ENCODE peak calls at places on chromosomes 12 and 14, in ten cellular contexts. D is bronchial epithelial cell; R is psoas muscle; Y is NCI-H748 treated with DMSO at 0.1 percent for 48 hours; P is stimulated activated CD8-positive, alpha-beta memory T cell treated with anti-CD3 and anti-CD28 coated beads, Interleukin-12 subunit alpha, Interleukin-12 subunit beta, amount 100 ng/mL, for 1 hour; O is NCI-H345; T is B cell; B is kidney tubule cell; S is cardiac muscle cell; M is SW 1271. K is an unnamed sample.

GRCh38 chr14:72607386-72608125 is 286.3 kb downstream of the DPF3 start:
- DNase-seq in D (no peak), R (no peak), Y (no peak), P (no peak), O (no peak), T (no peak), B (peak), S (no peak), M (no peak), K (no peak)

GRCh38 chr12:15602051-15602672 is 187.0 kb downstream of the EPS8 start:
- DNase-seq in D (peak), R (no peak), Y (no peak), P (no peak), O (no peak), T (no peak), B (peak), S (no peak), M (no peak), K (no peak)

GRCh38 chr12:125540580-125541204 is 475.5 kb downstream of the AACS start:
- DNase-seq in D (no peak), R (no peak), Y (no peak), P (no peak), O (no peak), T (no peak), B (no peak), S (no peak), M (no peak), K (no peak)

GRCh38 chr14:90510208-90510607 is 113.4 kb downstream of the CALM1 start:
- DNase-seq in D (no peak), R (no peak), Y (no peak), P (no peak), O (peak), T (no peak), B (peak), S (no peak), M (no peak), K (peak)

GRCh38 chr14:103728721-103729120 is 13.1 kb downstream of the ZFYVE21 start:
- DNase-seq in D (peak), R (peak), Y (no peak), P (no peak), O (peak), T (no peak), B (no peak), S (no peak), M (no peak), K (no peak)

GRCh38 chr12:33988888-33989287 is 33.4 kb upstream of the ALG10 start:
- DNase-seq in D (peak), R (no peak), Y (no peak), P (no peak), O (peak), T (no peak), B (peak), S (no peak), M (no peak), K (peak)

GRCh38 chr12:13126494-13126893 is 23.0 kb upstream of the GSG1 start:
- DNase-seq in D (no peak), R (no peak), Y (no peak), P (no peak), O (no peak), T (no peak), B (no peak), S (peak), M (no peak), K (no peak)

GRCh38 chr12:4685317-4685716 is 34.9 kb upstream of the GALNT8 start:
- DNase-seq in D (no peak), R (no peak), Y (peak), P (no peak), O (no peak), T (no peak), B (no peak), S (no peak), M (no peak), K (no peak)

GRCh38 chr12:85441025-85441424 is 161.0 kb downstream of the ALX1 start:
- DNase-seq in D (no peak), R (no peak), Y (no peak), P (no peak), O (no peak), T (no peak), B (no peak), S (no peak), M (no peak), K (no peak)

GRCh38 chr12:71958457-71958856 is 19.8 kb downstream of the TPH2 start:
- DNase-seq in D (no peak), R (no peak), Y (no peak), P (no peak), O (peak), T (no peak), B (no peak), S (no peak), M (no peak), K (no peak)

GRCh38 chr12:115756271-115756670 is 521.2 kb downstream of the MED13L start:
- DNase-seq in D (no peak), R (no peak), Y (no peak), P (no peak), O (no peak), T (no peak), B (no peak), S (no peak), M (no peak), K (peak)

GRCh38 chr14:62957562-62957961 is 87.7 kb downstream of the KCNH5 start:
- DNase-seq in D (peak), R (no peak), Y (no peak), P (no peak), O (no peak), T (no peak), B (peak), S (peak), M (no peak), K (peak)

GRCh38 chr12:98653866-98654493 is 8.9 kb downstream of the APAF1 start:
- DNase-seq in D (peak), R (no peak), Y (peak), P (no peak), O (peak), T (peak), B (peak), S (peak), M (peak), K (peak)

GRCh38 chr14:52014601-52015267 is 25.4 kb downstream of the RTRAF start:
- DNase-seq in D (no peak), R (no peak), Y (no peak), P (no peak), O (no peak), T (no peak), B (no peak), S (no peak), M (no peak), K (no peak)

GRCh38 chr12:118073768-118074167 is 12.8 kb upstream of the WSB2 start:
- DNase-seq in D (no peak), R (no peak), Y (no peak), P (no peak), O (no peak), T (no peak), B (no peak), S (no peak), M (no peak), K (no peak)

GRCh38 chr14:34742509-34743115 is 28.2 kb upstream of the CFL2 start:
- DNase-seq in D (no peak), R (no peak), Y (no peak), P (no peak), O (no peak), T (no peak), B (no peak), S (no peak), M (no peak), K (no peak)

GRCh38 chr14:61419201-61419600 is 97.8 kb downstream of the PRKCH start:
- DNase-seq in D (no peak), R (no peak), Y (no peak), P (no peak), O (no peak), T (no peak), B (no peak), S (no peak), M (no peak), K (no peak)

GRCh38 chr12:106907846-106908245 is 47.9 kb upstream of the TMEM263 start:
- DNase-seq in D (no peak), R (no peak), Y (no peak), P (no peak), O (no peak), T (no peak), B (no peak), S (no peak), M (no peak), K (no peak)

GRCh38 chr14:34012978-34013713 is 62.3 kb upstream of the EGLN3 start:
- DNase-seq in D (peak), R (no peak), Y (no peak), P (no peak), O (no peak), T (peak), B (peak), S (no peak), M (no peak), K (no peak)

GRCh38 chr12:23084236-23084995 is 459.4 kb downstream of the ETNK1 start:
- DNase-seq in D (peak), R (no peak), Y (peak), P (no peak), O (peak), T (no peak), B (peak), S (peak), M (no peak), K (peak)

GRCh38 chr14:64391113-64391725 is 3.1 kb downstream of the MTHFD1 start:
- DNase-seq in D (no peak), R (no peak), Y (no peak), P (no peak), O (no peak), T (no peak), B (no peak), S (no peak), M (no peak), K (no peak)

GRCh38 chr12:117076410-117077372 is 22.5 kb downstream of the TESC start:
- DNase-seq in D (peak), R (no peak), Y (no peak), P (no peak), O (no peak), T (no peak), B (peak), S (no peak), M (no peak), K (peak)

GRCh38 chr14:105058521-105059034 is 6.7 kb downstream of the GPR132 start:
- DNase-seq in D (no peak), R (peak), Y (no peak), P (no peak), O (no peak), T (peak), B (no peak), S (no peak), M (no peak), K (no peak)

GRCh38 chr12:169528-170360 is 44.2 kb downstream of the SLC6A12 start:
- DNase-seq in D (no peak), R (no peak), Y (no peak), P (no peak), O (no peak), T (no peak), B (no peak), S (no peak), M (no peak), K (no peak)

GRCh38 chr14:78917462-78917861 is 747.3 kb downstream of the NRXN3 start:
- DNase-seq in D (no peak), R (no peak), Y (no peak), P (no peak), O (no peak), T (no peak), B (no peak), S (no peak), M (no peak), K (no peak)

GRCh38 chr12:127984386-127985055 is 282.4 kb upstream of the TMEM132C start:
- DNase-seq in D (no peak), R (no peak), Y (no peak), P (no peak), O (no peak), T (no peak), B (no peak), S (no peak), M (no peak), K (peak)

GRCh38 chr14:65177551-65177950 is 75.2 kb upstream of the MAX start:
- DNase-seq in D (peak), R (no peak), Y (no peak), P (no peak), O (no peak), T (no peak), B (peak), S (no peak), M (no peak), K (no peak)

GRCh38 chr12:50275545-50275944 is 7.8 kb downstream of the LIMA1 start:
- DNase-seq in D (peak), R (no peak), Y (no peak), P (no peak), O (no peak), T (no peak), B (peak), S (peak), M (no peak), K (no peak)

GRCh38 chr12:103780093-103780440 is 61.0 kb downstream of the NT5DC3 start:
- DNase-seq in D (no peak), R (no peak), Y (no peak), P (no peak), O (no peak), T (no peak), B (peak), S (peak), M (no peak), K (no peak)

GRCh38 chr12:18716236-18716635 is 21.6 kb downstream of the PLCZ1 start:
- DNase-seq in D (no peak), R (no peak), Y (no peak), P (no peak), O (no peak), T (no peak), B (no peak), S (no peak), M (no peak), K (no peak)

GRCh38 chr12:118689793-118690192 is 291.5 kb upstream of the SRRM4 start:
- DNase-seq in D (no peak), R (no peak), Y (no peak), P (no peak), O (no peak), T (no peak), B (no peak), S (no peak), M (no peak), K (no peak)

GRCh38 chr12:116959845-116960514 is 49.2 kb downstream of the FBXW8 start:
- DNase-seq in D (no peak), R (no peak), Y (no peak), P (no peak), O (no peak), T (no peak), B (peak), S (no peak), M (no peak), K (peak)

GRCh38 chr12:19461986-19462385 is 22.7 kb downstream of the AEBP2 start:
- DNase-seq in D (no peak), R (no peak), Y (no peak), P (no peak), O (no peak), T (no peak), B (no peak), S (no peak), M (no peak), K (no peak)

GRCh38 chr12:131869871-131870418 is 24.5 kb upstream of the ULK1 start:
- DNase-seq in D (peak), R (no peak), Y (peak), P (no peak), O (peak), T (no peak), B (peak), S (peak), M (peak), K (peak)

GRCh38 chr12:27277846-27278260 is 33.8 kb downstream of the STK38L start:
- DNase-seq in D (peak), R (no peak), Y (no peak), P (no peak), O (no peak), T (peak), B (peak), S (peak), M (no peak), K (peak)

GRCh38 chr14:69853774-69854173 is 25.4 kb upstream of the SMOC1 start:
- DNase-seq in D (no peak), R (no peak), Y (no peak), P (no peak), O (no peak), T (no peak), B (no peak), S (no peak), M (no peak), K (no peak)

GRCh38 chr12:95173392-95174251 is 43.6 kb downstream of the FGD6 start:
- DNase-seq in D (peak), R (peak), Y (no peak), P (no peak), O (no peak), T (no peak), B (peak), S (peak), M (no peak), K (no peak)

GRCh38 chr12:96099986-96100385 is 64.6 kb upstream of the LTA4H start:
- DNase-seq in D (no peak), R (no peak), Y (no peak), P (no peak), O (no peak), T (peak), B (no peak), S (no peak), M (no peak), K (no peak)